ENCODE peak calls at places on chromosome 13, in four cellular contexts. L is CD8-positive, alpha-beta T cell; O is neuronal stem cell; I is gastrocnemius medialis. N is an unnamed sample. For H3K4me1, the result is how much of the 10 kb centered on the place peaks cover.

GRCh38 chr13:74153316-74153715 is 19.1 kb upstream of the KLF12 start:
- DNase-seq in I (no peak), L (no peak), O (no peak), N (no peak)

GRCh38 chr13:28355822-28356371 is 139.0 kb downstream of the FLT1 start:
- DNase-seq in O (no peak), I (no peak), L (no peak), N (no peak)

GRCh38 chr13:97328222-97328790 is 105.7 kb upstream of the RAP2A start:
- DNase-seq in O (peak), I (no peak), L (no peak), N (no peak)

GRCh38 chr13:43289458-43290255 is 266.3 kb downstream of the DNAJC15 start:
- DNase-seq in L (no peak), O (no peak), I (no peak), N (no peak)

GRCh38 chr13:76339649-76340048 is 546.6 kb downstream of the KCTD12 start:
- DNase-seq in L (no peak), I (no peak), O (no peak), N (no peak)

GRCh38 chr13:37729876-37730275 is 131.3 kb upstream of the POSTN start:
- DNase-seq in O (no peak), L (no peak), I (no peak), N (no peak)

GRCh38 chr13:81540777-81541176 is 1199.9 kb upstream of the SPRY2 start:
- DNase-seq in I (no peak), L (no peak), O (no peak), N (no peak)

GRCh38 chr13:37657134-37657533 is 58.6 kb upstream of the POSTN start:
- DNase-seq in O (no peak), I (no peak), L (no peak), N (no peak)

GRCh38 chr13:113857531-113858195 is 6.2 kb downstream of the GAS6 start:
- DNase-seq in I (no peak), O (no peak), L (no peak), N (no peak)

GRCh38 chr13:113855012-113855921 is 8.6 kb downstream of the GAS6 start:
- DNase-seq in I (peak), L (no peak), O (no peak), N (no peak)

GRCh38 chr13:113854238-113855011 is 9.5 kb downstream of the GAS6 start:
- DNase-seq in I (no peak), L (no peak), O (no peak), N (no peak)

GRCh38 chr13:113856716-113857065 is 7.2 kb downstream of the GAS6 start:
- DNase-seq in I (no peak), O (no peak), L (no peak), N (no peak)

DNA sequence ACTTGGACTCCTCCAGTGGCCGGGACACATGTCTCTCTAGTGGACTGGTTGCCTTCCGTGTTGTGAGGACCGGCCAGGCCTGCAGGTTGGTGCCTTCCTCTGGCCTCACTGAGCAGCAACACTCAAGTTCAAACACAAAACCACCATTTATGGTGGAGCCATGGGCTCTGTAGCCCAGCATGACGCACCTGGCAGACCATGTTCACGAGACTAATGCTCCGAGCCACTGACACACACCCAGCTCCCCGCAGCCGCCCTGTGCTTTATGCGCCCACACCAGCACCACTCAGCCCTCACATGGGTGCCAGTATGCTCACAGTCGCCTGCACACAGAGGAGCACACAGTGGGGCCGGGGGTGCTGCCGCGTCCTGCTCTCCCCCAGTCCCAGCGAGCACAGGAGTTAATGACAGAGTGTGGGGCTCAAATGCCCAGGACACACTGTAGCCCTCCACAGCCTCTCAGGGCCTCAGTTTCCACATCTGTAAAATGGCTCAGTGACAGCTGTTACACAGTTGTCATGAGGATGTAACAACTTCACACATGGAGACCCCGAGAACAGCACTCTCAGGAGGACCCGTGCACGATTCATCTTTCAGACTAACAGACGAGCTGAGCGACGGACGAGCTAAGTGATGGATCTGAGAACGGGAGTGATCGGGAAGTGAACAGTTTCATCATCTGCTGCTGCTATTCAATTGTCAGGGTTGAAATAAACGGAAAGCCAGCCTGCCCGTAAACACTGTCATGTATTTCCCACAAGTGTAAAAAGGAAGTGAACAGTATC is 7.8 kb downstream of the GAS6 start:
- DNase-seq in O (no peak), L (no peak), I (no peak), N (no peak)
- H3K4me1 ChIP-seq in O (under half), L (under half), I (half or more), N (under half)

DNA sequence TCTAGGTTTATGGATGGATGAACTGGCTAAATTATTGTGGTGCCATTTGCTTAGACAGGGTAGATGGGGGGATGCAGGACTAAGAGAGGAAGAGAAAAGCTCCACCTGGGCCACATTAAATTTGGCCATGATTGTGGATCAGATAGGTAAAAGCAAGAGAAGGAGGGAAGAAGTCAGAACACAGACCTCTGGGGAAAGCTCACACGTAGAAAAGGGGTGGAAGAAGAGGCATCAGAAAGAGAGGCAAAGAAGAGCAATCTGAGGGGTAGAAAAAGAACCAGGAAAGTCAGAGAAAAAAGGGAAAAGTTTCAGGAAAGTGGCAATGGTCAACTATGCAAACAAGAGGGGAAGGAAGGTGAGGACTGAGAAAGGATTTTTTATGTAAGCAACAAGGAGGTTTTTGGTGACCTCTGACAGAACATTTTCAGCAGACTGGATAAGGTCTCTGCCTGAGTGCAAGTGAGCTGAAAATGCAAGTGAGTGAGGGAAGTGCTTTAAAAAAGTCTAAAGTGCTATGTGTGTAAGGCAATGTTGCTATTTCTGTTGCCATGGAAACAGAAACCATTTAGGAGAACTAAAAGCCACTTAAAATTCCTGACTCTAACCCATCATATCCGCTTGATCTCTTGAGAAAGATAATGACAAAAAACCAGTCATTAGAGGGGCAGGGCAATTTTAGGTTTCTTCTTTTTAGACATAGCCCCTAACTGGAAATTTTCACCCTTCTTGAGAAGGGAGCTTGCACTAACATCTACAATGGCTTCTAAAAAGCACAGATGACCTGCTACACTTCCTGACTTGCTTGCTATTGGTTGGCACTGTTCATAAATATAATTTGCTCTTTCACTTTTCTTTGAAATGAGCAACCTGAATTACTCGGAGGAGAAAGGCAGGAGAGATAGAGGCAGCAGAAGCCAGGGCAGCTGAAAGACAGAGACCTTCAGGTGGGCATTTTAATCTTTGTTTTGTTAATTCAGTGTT is at the start of gene CYSLTR2:
- DNase-seq in I (no peak), L (no peak), O (no peak), N (peak)
- H3K4me3 ChIP-seq in I (no peak), L (peak), O (no peak), N (peak)

GRCh38 chr13:41354416-41354815 is 43.3 kb downstream of the NAA16 start:
- DNase-seq in O (no peak), L (no peak), I (no peak), N (no peak)

GRCh38 chr13:41356788-41357187 is 45.7 kb downstream of the NAA16 start:
- DNase-seq in L (peak), I (no peak), O (no peak), N (peak)

GRCh38 chr13:41352935-41353801 is 42.1 kb downstream of the NAA16 start:
- DNase-seq in O (peak), I (no peak), L (peak), N (peak)
- H3K4me1 ChIP-seq in O (under half), I (under half), L (under half), N (half or more)

DNA sequence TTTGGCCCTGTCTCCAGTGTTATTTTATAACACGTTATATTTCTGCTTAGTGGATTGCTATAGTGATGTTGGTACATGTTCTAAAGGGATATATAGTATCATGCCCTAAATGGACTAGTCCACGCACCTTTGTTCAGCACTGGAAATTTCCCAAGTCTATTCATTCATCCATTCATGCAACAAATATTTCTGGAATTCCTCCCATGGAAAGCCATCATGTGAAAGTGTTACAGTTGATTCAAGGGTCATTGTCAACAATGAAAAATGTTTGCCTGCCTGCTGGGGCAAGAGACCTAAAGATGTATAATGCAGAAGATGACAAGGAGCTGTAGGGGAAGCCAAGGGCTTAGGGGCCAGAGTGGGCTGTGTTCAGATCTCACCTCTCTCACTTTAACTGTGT is 10.8 kb upstream of the HSPH1 start:
- DNase-seq in O (no peak), L (no peak), I (no peak), N (no peak)
- H3K4me3 ChIP-seq in O (no peak), L (no peak), I (no peak), N (no peak)

DNA sequence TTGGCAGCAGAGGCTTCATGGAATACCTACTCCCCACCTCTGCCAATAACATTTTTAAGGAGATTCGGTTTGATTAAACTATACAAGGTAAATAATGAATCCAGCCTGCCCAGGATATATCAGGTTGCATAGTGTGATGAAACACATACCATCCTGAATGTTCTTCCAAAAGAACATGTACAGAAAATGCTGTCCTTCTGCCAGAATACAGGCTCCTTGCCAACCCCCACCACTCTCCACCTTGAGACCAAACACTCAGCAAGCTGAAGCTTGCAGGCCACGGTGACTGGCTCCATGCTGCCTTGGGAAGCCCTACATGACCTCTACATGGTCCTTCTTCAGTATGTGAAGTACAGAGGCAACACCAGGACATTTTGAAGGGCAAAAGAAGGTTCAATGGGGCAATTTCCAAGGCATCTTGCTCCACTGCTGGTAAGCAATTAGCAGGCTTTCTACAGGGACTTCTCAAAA is 62.6 kb upstream of the SERP2 start:
- DNase-seq in I (peak), L (no peak), O (no peak), N (no peak)
- H3K4me1 ChIP-seq in I (under half), L (under half), O (under half), N (under half)

GRCh38 chr13:109727251-109727650 is 59.1 kb downstream of the IRS2 start:
- DNase-seq in L (no peak), O (no peak), I (no peak), N (no peak)

GRCh38 chr13:109730832-109731335 is 55.5 kb downstream of the IRS2 start:
- DNase-seq in I (no peak), O (no peak), L (no peak), N (no peak)

GRCh38 chr13:109725995-109726637 is 60.3 kb downstream of the IRS2 start:
- DNase-seq in I (no peak), L (no peak), O (no peak), N (no peak)

GRCh38 chr13:109728061-109728460 is 58.3 kb downstream of the IRS2 start:
- DNase-seq in L (no peak), I (no peak), O (no peak), N (no peak)

GRCh38 chr13:109729031-109729870 is 57.1 kb downstream of the IRS2 start:
- DNase-seq in I (no peak), L (no peak), O (peak), N (no peak)
- H3K4me3 ChIP-seq in I (no peak), L (no peak), O (no peak), N (no peak)

N was measured in CD4-positive, alpha-beta memory T cell.